ENCODE peak calls at places on chromosomes 6 and 20, in seven cellular contexts. R, G, U, C, N, Q and O are unnamed samples. For H3K4me1, the result is how much of the 10 kb centered on the place peaks cover.

GRCh38 chr6:118537579-118537978 is 10.5 kb upstream of the PLN start:
- DNase-seq in C (no peak), R (no peak), U (peak), N (no peak), Q (no peak), G (peak), O (no peak)

GRCh38 chr20:38649275-38649891 is 47.8 kb downstream of the ARHGAP40 start:
- DNase-seq in C (no peak), Q (no peak), G (peak), N (no peak), R (no peak), U (peak), O (no peak)

GRCh38 chr6:155188707-155189496 is 74.9 kb upstream of the CLDN20 start:
- DNase-seq in Q (no peak), U (peak), G (peak), C (no peak), N (no peak), R (no peak), O (no peak)

GRCh38 chr6:118918326-118918725 is 16.6 kb downstream of the MCM9 start:
- DNase-seq in R (no peak), Q (no peak), C (no peak), U (no peak), N (no peak), G (peak), O (no peak)

GRCh38 chr20:57826731-57827287 is 117.0 kb upstream of the PMEPA1 start:
- DNase-seq in Q (peak), N (no peak), U (no peak), C (no peak), R (no peak), G (peak), O (no peak)

GRCh38 chr20:41135187-41135887 is 2.0 kb upstream of the PLCG1 start:
- DNase-seq in N (no peak), C (peak), R (no peak), U (no peak), G (peak), Q (peak), O (peak)

GRCh38 chr20:22717466-22717865 is 133.1 kb upstream of the FOXA2 start:
- DNase-seq in Q (no peak), R (peak), U (no peak), G (peak), N (no peak), C (no peak), O (no peak)

GRCh38 chr6:15293674-15294073 is 47.8 kb downstream of the JARID2 start:
- DNase-seq in U (no peak), N (no peak), C (no peak), R (no peak), G (no peak), Q (no peak), O (no peak)

GRCh38 chr20:52103911-52104545 is 87.6 kb downstream of the ZFP64 start:
- DNase-seq in C (no peak), U (peak), R (no peak), Q (no peak), N (no peak), G (peak), O (no peak)

GRCh38 chr6:8940356-8940755 is 505.0 kb upstream of the SLC35B3 start:
- DNase-seq in G (no peak), Q (no peak), R (no peak), C (no peak), N (no peak), U (no peak), O (no peak)

GRCh38 chr6:26342106-26342999 is 22.6 kb upstream of the BTN3A2 start:
- DNase-seq in Q (no peak), U (peak), R (no peak), G (no peak), C (no peak), N (no peak), O (no peak)

GRCh38 chr6:12804967-12805645 is 88.5 kb downstream of the PHACTR1 start:
- DNase-seq in G (peak), R (no peak), N (no peak), Q (no peak), U (peak), C (no peak), O (no peak)

GRCh38 chr20:46213946-46214830 is 94.1 kb downstream of the CDH22 start:
- DNase-seq in U (no peak), Q (peak), G (no peak), C (no peak), N (no peak), R (no peak), O (no peak)

GRCh38 chr20:47774081-47774777 is 11.1 kb downstream of the SULF2 start:
- DNase-seq in U (no peak), Q (no peak), G (no peak), C (no peak), R (no peak), N (no peak), O (no peak)

GRCh38 chr20:45971425-45971674 is 653 bp downstream of the ZNF335 start:
- DNase-seq in U (no peak), R (no peak), C (no peak), N (no peak), G (no peak), Q (no peak), O (no peak)

GRCh38 chr6:168884050-168884645 is 369.5 kb downstream of the THBS2 start:
- DNase-seq in G (no peak), R (no peak), U (no peak), Q (no peak), C (no peak), N (no peak), O (no peak)

GRCh38 chr6:98212468-98212867 is 621.9 kb upstream of the POU3F2 start:
- DNase-seq in Q (no peak), R (no peak), G (no peak), C (no peak), N (no peak), U (no peak), O (no peak)

GRCh38 chr6:43578748-43579147 is 2.8 kb downstream of the POLH start:
- DNase-seq in N (no peak), Q (no peak), R (no peak), G (no peak), C (no peak), U (peak), O (no peak)

GRCh38 chr6:15474196-15474595 is 188.6 kb downstream of the DTNBP1 start:
- DNase-seq in C (no peak), Q (no peak), R (no peak), U (peak), N (no peak), G (peak), O (no peak)

GRCh38 chr6:9136141-9136865 is 701.0 kb upstream of the SLC35B3 start:
- DNase-seq in N (no peak), R (no peak), C (no peak), G (no peak), Q (no peak), U (no peak), O (no peak)

GRCh38 chr6:100565439-100566104 is 100.9 kb upstream of the SIM1 start:
- DNase-seq in N (no peak), Q (no peak), G (no peak), U (no peak), C (no peak), R (no peak), O (no peak)

GRCh38 chr6:45951291-45951690 is 64.4 kb downstream of the CLIC5 start:
- DNase-seq in C (no peak), U (no peak), N (no peak), Q (no peak), R (no peak), G (no peak), O (no peak)

GRCh38 chr6:53728570-53729194 is 63.1 kb upstream of the KLHL31 start:
- DNase-seq in G (peak), Q (no peak), N (peak), R (no peak), U (no peak), C (peak), O (peak)

GRCh38 chr6:132818404-132819359 is 4.3 kb downstream of the RPS12 start:
- DNase-seq in U (no peak), G (peak), C (no peak), N (no peak), R (no peak), Q (no peak), O (no peak)

GRCh38 chr20:23198815-23199214 is 112.7 kb upstream of the CD93 start:
- DNase-seq in G (no peak), Q (no peak), C (no peak), U (no peak), N (no peak), R (no peak), O (no peak)

GRCh38 chr20:43028470-43028869 is 161.2 kb downstream of the PTPRT start:
- DNase-seq in Q (no peak), U (no peak), R (no peak), G (no peak), N (no peak), C (no peak), O (no peak)

GRCh38 chr20:50256577-50256976 is 65.9 kb downstream of the CEBPB start:
- DNase-seq in Q (no peak), R (no peak), N (no peak), G (no peak), C (no peak), U (no peak), O (no peak)

GRCh38 chr6:154617175-154617574 is 106.7 kb upstream of the CNKSR3 start:
- DNase-seq in C (no peak), Q (no peak), U (peak), N (no peak), R (no peak), G (peak), O (no peak)

GRCh38 chr6:44074383-44075136 is 52.7 kb downstream of the MRPL14 start:
- DNase-seq in N (peak), C (peak), R (peak), Q (peak), G (peak), U (peak), O (no peak)

GRCh38 chr6:16974387-16974673 is 127.5 kb upstream of the STMND1 start:
- DNase-seq in Q (no peak), R (no peak), N (no peak), U (no peak), C (no peak), G (no peak), O (no peak)

GRCh38 chr20:57617079-57617795 is 3.0 kb downstream of the ZBP1 start:
- DNase-seq in U (no peak), G (no peak), Q (peak), C (no peak), N (no peak), R (no peak), O (no peak)

GRCh38 chr20:62575976-62576722 is 66.2 kb upstream of the SLCO4A1 start:
- DNase-seq in C (no peak), Q (no peak), U (no peak), R (no peak), G (no peak), N (no peak), O (no peak)

GRCh38 chr20:62571667-62572344 is 70.5 kb upstream of the SLCO4A1 start:
- DNase-seq in U (no peak), N (no peak), Q (no peak), G (no peak), C (no peak), R (no peak), O (no peak)

GRCh38 chr20:62574612-62574993 is 67.7 kb upstream of the SLCO4A1 start:
- DNase-seq in R (no peak), U (no peak), G (no peak), Q (no peak), C (no peak), N (no peak), O (no peak)

GRCh38 chr20:62572980-62573379 is 69.3 kb upstream of the SLCO4A1 start:
- DNase-seq in Q (no peak), N (no peak), U (no peak), R (no peak), C (no peak), G (no peak), O (no peak)

DNA sequence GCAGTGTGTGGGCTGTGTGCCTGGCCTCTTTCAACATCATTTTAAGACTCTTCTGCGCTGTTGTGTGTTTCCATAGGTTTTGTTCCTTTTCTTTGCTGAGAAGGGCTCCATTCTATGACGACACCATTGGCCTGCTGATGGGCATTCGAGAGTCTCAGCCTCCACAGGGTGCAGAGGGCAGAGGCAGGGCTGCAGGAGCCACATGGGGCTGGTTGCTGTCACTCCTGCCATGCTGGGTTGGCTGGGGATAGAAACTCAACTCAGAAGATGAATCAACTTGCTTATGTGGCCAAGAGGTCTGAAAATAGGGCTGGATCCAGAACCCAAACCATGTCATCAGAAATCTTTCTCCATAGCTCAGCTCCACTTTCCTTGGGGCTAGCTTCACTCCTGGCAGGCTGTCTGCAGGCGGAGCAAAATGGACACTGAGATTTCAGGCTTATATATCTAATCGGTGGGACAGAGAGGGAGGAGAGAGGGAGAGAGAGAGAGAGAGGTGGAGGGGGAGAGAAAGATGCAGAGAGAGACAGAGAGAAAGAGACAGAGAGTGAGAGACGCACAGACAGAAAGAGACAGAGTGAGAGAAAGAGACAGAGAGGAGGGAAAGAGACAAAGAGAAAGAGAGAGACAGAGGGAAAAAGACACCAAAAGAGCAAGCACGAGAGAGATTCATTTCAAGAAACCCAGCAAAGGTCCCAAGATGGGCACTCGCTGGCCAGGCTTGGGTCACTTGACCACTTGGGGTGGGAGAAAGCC is 68.3 kb upstream of the SLCO4A1 start:
- DNase-seq in U (no peak), R (no peak), G (no peak), C (no peak), Q (no peak), N (no peak), O (no peak)
- H3K4me1 ChIP-seq in U (under half), R (under half), G (under half), C (under half), Q (under half), N (under half), O (under half)

GRCh38 chr6:95095855-95096254 is 481.5 kb upstream of the MANEA start:
- DNase-seq in G (no peak), Q (no peak), U (no peak), R (no peak), C (no peak), N (no peak), O (no peak)
- H3K4me1 ChIP-seq in G (under half), Q (under half), U (under half), R (under half), C (under half), N (under half), O (under half)

GRCh38 chr6:39063520-39063919 is 14.9 kb downstream of the GLP1R start:
- DNase-seq in Q (no peak), N (no peak), G (no peak), C (no peak), R (no peak), U (no peak), O (no peak)
- H3K4me1 ChIP-seq in Q (under half), N (under half), G (under half), C (under half), R (under half), U (under half), O (under half)

GRCh38 chr20:62558779-62559178 is 83.0 kb upstream of the GATA5 start:
- DNase-seq in N (no peak), R (no peak), G (no peak), U (no peak), C (no peak), Q (no peak), O (no peak)
- H3K4me1 ChIP-seq in N (under half), R (under half), G (half or more), U (under half), C (under half), Q (under half), O (under half)

GRCh38 chr20:4776079-4776630 is 54.4 kb downstream of the PRND start:
- DNase-seq in Q (no peak), G (no peak), R (no peak), U (no peak), C (no peak), N (no peak), O (no peak)

GRCh38 chr20:4774209-4774608 is 52.5 kb downstream of the PRND start:
- DNase-seq in U (no peak), C (no peak), G (no peak), N (no peak), R (no peak), Q (no peak), O (no peak)

GRCh38 chr20:4772132-4772531 is 50.4 kb downstream of the PRND start:
- DNase-seq in U (no peak), N (no peak), Q (no peak), G (no peak), R (no peak), C (no peak), O (no peak)

GRCh38 chr20:4775322-4776078 is 53.8 kb downstream of the PRND start:
- DNase-seq in U (no peak), G (no peak), Q (no peak), N (no peak), R (no peak), C (no peak), O (no peak)

DNA sequence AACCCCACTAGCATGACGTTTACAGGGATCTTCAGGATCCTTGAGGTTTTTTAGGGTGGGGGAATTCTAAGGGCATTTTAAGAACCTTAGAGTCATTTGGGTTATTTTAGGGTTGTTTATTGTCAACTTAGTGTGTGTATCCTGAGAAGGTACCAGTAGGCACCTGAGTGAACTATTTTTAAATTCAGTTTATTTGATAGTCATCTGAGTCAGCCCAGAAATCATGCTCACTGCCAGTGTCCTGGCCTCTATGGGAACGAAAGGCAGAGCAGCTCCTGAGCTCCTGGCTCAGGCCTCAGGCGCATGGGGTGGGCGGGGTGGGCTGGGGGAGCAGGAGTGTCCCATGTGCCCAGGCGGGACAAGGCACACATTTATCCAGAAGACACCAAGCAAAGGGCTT is 52.0 kb downstream of the PRND start:
- DNase-seq in Q (no peak), C (no peak), U (no peak), N (no peak), R (no peak), G (no peak), O (no peak)
- H3K4me1 ChIP-seq in Q (under half), C (under half), U (under half), N (under half), R (under half), G (under half), O (under half)

DNA sequence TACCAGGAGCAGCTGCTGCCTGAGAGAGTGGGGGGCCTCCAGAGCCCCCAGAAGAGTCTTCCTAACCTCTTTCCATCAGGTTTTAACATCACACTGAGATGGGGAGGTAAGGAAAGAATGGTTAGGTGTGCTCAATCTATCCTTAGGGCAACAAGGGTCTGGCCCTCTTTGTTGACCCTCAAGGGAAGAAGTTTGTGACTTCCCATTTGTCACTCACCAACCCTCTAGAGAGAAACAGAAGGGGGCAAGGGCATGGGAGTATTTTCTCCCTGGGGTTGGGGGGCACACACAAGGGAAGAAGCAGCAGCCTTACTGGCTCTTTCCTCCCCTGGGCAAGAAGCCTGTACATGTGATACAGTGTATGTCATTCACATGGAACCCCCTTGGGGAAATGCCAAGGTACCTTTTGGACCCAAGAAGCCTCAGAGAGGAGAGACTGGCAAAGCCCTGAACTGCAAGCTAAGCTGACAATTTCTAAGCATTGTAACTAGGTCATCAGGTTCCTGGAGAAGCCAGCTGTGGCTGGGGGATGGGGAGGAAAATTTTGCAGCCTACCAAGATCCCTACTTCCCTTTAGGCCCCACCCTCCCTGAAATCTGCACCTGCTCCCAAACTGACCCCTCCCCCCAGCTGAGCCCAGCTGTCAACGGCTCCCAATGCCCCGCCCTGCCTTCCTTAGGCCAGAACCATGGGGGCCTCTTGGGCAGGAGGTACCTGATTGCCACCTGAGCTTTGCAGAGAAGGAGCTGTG is 14.5 kb downstream of the BCL2L1 start:
- DNase-seq in Q (peak), U (no peak), G (no peak), C (no peak), N (no peak), R (no peak), O (no peak)
- H3K4me1 ChIP-seq in Q (half or more), U (under half), G (under half), C (half or more), N (under half), R (under half), O (under half)